ENCODE peak calls at places on chromosomes 4 and X, in seven cellular contexts. J is coronary artery; O is colonic mucosa; Z is CD8-positive, alpha-beta T cell; W is HepG2; R is choroid plexus epithelial cell; L is cardiac muscle cell. D is an unnamed sample.

GRCh38 chr4:117385531-117385930 is 300.2 kb upstream of the TRAM1L1 start:
- DNase-seq in J (no peak), O (no peak), Z (no peak), W (no peak), R (peak), L (no peak), D (peak)

GRCh38 chrX:130615941-130616340 is 214.2 kb downstream of the RBMX2 start:
- DNase-seq in J (no peak), O (no peak), Z (no peak), W (peak), R (no peak), L (no peak), D (no peak)

GRCh38 chrX:149830192-149830873 is 48.6 kb downstream of the MAGEA9 start:
- DNase-seq in J (no peak), O (no peak), Z (no peak), W (no peak), R (peak), L (peak), D (peak)

GRCh38 chr4:182475539-182475938 is 232.3 kb downstream of the TENM3 start:
- DNase-seq in J (no peak), O (no peak), Z (no peak), W (no peak), R (no peak), L (no peak), D (peak)

GRCh38 chr4:106454581-106454980 is 86.0 kb upstream of the GIMD1 start:
- DNase-seq in J (no peak), O (no peak), Z (no peak), W (no peak), R (no peak), L (no peak), D (no peak)

GRCh38 chr4:130738233-130738632 is 1642.3 kb downstream of the C4orf33 start:
- DNase-seq in J (no peak), O (no peak), Z (no peak), W (no peak), R (no peak), L (no peak), D (no peak)

GRCh38 chrX:916235-916609 is 285.6 kb downstream of the SHOX start:
- DNase-seq in J (no peak), O (no peak), Z (no peak), W (no peak), R (peak), L (no peak), D (no peak)

GRCh38 chr4:102585329-102585728 is 84.2 kb downstream of the NFKB1 start:
- DNase-seq in J (no peak), O (no peak), Z (no peak), W (no peak), R (no peak), L (no peak), D (peak)

GRCh38 chr4:1477045-1477905 is 71.0 kb upstream of the NKX1-1 start:
- DNase-seq in J (no peak), O (no peak), Z (no peak), W (no peak), R (no peak), L (no peak), D (no peak)

GRCh38 chr4:38386654-38387188 is 277.3 kb upstream of the KLF3 start:
- DNase-seq in J (no peak), O (no peak), Z (no peak), W (no peak), R (no peak), L (no peak), D (no peak)

GRCh38 chrX:9857575-9857974 is 71.3 kb downstream of the SHROOM2 start:
- DNase-seq in J (no peak), O (no peak), Z (no peak), W (no peak), R (no peak), L (peak), D (no peak)

GRCh38 chr4:118920247-118920646 is 31.6 kb downstream of the SYNPO2 start:
- DNase-seq in J (no peak), O (no peak), Z (no peak), W (no peak), R (peak), L (peak), D (no peak)

GRCh38 chr4:27759621-27760020 is 899.0 kb downstream of the STIM2 start:
- DNase-seq in J (no peak), O (no peak), Z (no peak), W (no peak), R (peak), L (peak), D (no peak)

GRCh38 chr4:81600511-81601269 is 129.0 kb upstream of the RASGEF1B start:
- DNase-seq in J (no peak), O (no peak), Z (no peak), W (no peak), R (no peak), L (no peak), D (no peak)

GRCh38 chrX:13226214-13226613 is 93.6 kb downstream of the ATXN3L start:
- DNase-seq in J (no peak), O (no peak), Z (no peak), W (no peak), R (no peak), L (no peak), D (no peak)

GRCh38 chr4:64518600-64518999 is 109.3 kb upstream of the TECRL start:
- DNase-seq in J (no peak), O (no peak), Z (no peak), W (no peak), R (no peak), L (no peak), D (no peak)

GRCh38 chr4:43471950-43472349 is 579.4 kb downstream of the GRXCR1 start:
- DNase-seq in J (no peak), O (no peak), Z (no peak), W (peak), R (peak), L (no peak), D (no peak)

GRCh38 chr4:3291969-3292570 is 751 bp upstream of the RGS12 start:
- DNase-seq in J (peak), O (peak), Z (no peak), W (peak), R (peak), L (peak), D (peak)

GRCh38 chrX:11103006-11103405 is 8.1 kb upstream of the HCCS start:
- DNase-seq in J (no peak), O (no peak), Z (no peak), W (no peak), R (no peak), L (no peak), D (no peak)

GRCh38 chr4:188400456-188400855 is 261.2 kb downstream of the TRIML1 start:
- DNase-seq in J (no peak), O (no peak), Z (no peak), W (no peak), R (no peak), L (peak), D (peak)

GRCh38 chrX:67570839-67571238 is 27.0 kb downstream of the AR start:
- DNase-seq in J (no peak), O (no peak), Z (no peak), W (no peak), R (no peak), L (no peak), D (no peak)

GRCh38 chr4:182647901-182648300 is 269.3 kb downstream of the DCTD start:
- DNase-seq in J (no peak), O (no peak), Z (no peak), W (no peak), R (no peak), L (no peak), D (no peak)

GRCh38 chr4:53763813-53764597 is 172.7 kb upstream of the LNX1 start:
- DNase-seq in J (no peak), O (no peak), Z (no peak), W (no peak), R (peak), L (peak), D (peak)

GRCh38 chr4:64584981-64585557 is 175.8 kb upstream of the TECRL start:
- DNase-seq in J (no peak), O (no peak), Z (no peak), W (peak), R (peak), L (peak), D (peak)

GRCh38 chrX:153381684-153382532 is 19.2 kb downstream of the PNMA6E start:
- DNase-seq in J (peak), O (no peak), Z (no peak), W (peak), R (peak), L (peak), D (no peak)

GRCh38 chr4:71635094-71635493 is 148.8 kb downstream of the GC start:
- DNase-seq in J (no peak), O (no peak), Z (no peak), W (no peak), R (no peak), L (peak), D (no peak)

GRCh38 chrX:107845625-107846024 is 20.0 kb downstream of the MID2 start:
- DNase-seq in J (no peak), O (no peak), Z (no peak), W (no peak), R (no peak), L (no peak), D (no peak)

GRCh38 chr4:182521006-182521405 is 277.8 kb downstream of the TENM3 start:
- DNase-seq in J (no peak), O (no peak), Z (no peak), W (no peak), R (no peak), L (no peak), D (no peak)

GRCh38 chr4:56757821-56758400 is 63.6 kb downstream of the SPINK2 start:
- DNase-seq in J (peak), O (peak), Z (peak), W (peak), R (peak), L (peak), D (peak)

GRCh38 chrX:2696698-2697215 is 5.7 kb downstream of the CD99 start:
- DNase-seq in J (no peak), O (no peak), Z (no peak), W (no peak), R (peak), L (peak), D (peak)

GRCh38 chr4:185845966-185846365 is 34.0 kb upstream of the SORBS2 start:
- DNase-seq in J (no peak), O (no peak), Z (no peak), W (no peak), R (no peak), L (no peak), D (no peak)

GRCh38 chr4:185849543-185850185 is 37.7 kb upstream of the SORBS2 start:
- DNase-seq in J (no peak), O (no peak), Z (no peak), W (no peak), R (no peak), L (peak), D (no peak)

GRCh38 chr4:185847352-185848078 is 35.5 kb upstream of the SORBS2 start:
- DNase-seq in J (no peak), O (peak), Z (no peak), W (peak), R (peak), L (peak), D (peak)

GRCh38 chr4:185841451-185841850 is 29.5 kb upstream of the SORBS2 start:
- DNase-seq in J (no peak), O (no peak), Z (no peak), W (no peak), R (no peak), L (no peak), D (no peak)

DNA sequence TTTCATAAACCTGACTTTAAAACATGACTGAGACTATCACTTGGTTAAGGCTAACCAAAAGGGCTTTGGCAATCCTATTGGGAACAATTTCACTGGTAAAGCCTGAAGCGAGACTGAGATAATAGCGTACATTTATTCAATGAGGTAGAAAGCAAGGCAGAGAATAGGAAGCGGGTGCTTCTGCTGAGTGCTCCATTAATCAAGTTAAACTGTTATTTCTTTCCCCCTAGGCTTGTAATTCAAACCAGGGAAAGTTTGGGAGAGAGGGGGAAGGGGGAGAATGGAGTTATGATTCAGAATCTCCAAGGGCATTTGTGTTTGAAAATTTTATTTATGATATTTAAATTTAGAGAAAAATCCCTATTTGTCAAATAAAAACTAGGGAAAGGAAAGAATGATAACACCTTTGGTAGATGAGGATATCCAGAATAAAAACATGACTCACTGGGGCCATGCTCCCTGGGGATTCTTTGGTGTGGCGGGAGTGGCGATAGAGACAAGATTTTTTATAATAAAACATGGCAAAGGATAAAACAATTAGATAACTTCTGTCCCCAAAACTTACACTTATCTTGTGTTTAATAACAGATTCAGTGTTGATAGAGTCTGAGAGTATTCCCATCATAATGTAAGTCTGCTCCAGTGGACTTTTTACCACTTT is 34.7 kb upstream of the SORBS2 start:
- DNase-seq in J (no peak), O (no peak), Z (no peak), W (no peak), R (no peak), L (no peak), D (peak)
- H3K4me3 ChIP-seq in J (peak), O (no peak), Z (no peak), W (no peak), R (no peak), L (no peak), D (no peak)

DNA sequence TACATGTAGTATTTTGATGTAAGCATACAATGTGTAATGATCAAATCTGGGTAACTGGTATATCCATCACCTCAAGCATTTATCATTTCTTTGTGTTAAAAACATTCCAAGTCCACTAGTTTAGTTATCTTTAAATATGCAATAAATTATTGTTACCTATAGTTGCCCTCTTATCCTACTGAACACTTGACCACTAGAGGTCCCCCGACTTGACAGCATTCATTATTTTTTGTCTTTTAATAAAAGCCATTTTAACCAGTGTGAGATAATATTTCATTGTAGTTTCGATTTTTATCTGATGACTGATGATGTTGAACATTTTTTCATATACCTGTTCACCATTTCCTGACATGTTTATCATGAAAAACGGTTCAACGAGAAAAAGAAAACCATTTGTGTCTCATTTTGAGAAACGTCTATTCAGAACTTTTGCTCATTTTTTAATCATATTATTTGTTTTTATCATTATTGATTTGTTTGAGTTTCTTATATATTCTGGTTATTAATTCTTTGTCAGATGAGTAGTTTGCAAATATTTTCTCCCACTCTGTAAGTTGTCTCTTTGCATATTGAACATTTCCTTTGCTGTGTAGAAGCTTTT is 199.0 kb upstream of the CXXC4 start:
- DNase-seq in J (no peak), O (no peak), Z (no peak), W (peak), R (peak), L (peak), D (peak)
- TF ChIP-seq CTCF in J (no peak), O (no peak), Z (no peak), W (no peak), R (no peak), L (peak), D (peak)

GRCh38 chrX:151515233-151515632 is 48.2 kb upstream of the PASD1 start:
- DNase-seq in J (no peak), O (no peak), Z (no peak), W (no peak), R (no peak), L (no peak), D (no peak)

GRCh38 chrX:151510203-151510602 is 53.3 kb upstream of the PASD1 start:
- DNase-seq in J (no peak), O (no peak), Z (no peak), W (no peak), R (no peak), L (no peak), D (no peak)

GRCh38 chrX:151516538-151517187 is 46.8 kb upstream of the PASD1 start:
- DNase-seq in J (no peak), O (no peak), Z (no peak), W (no peak), R (no peak), L (no peak), D (no peak)

GRCh38 chrX:151517421-151517820 is 46.1 kb upstream of the PASD1 start:
- DNase-seq in J (no peak), O (no peak), Z (no peak), W (no peak), R (no peak), L (no peak), D (no peak)

GRCh38 chrX:151513472-151513871 is 50.0 kb upstream of the PASD1 start:
- DNase-seq in J (no peak), O (no peak), Z (no peak), W (no peak), R (no peak), L (no peak), D (no peak)
- H3K4me3 ChIP-seq in J (no peak), O (no peak), Z (no peak), W (no peak), R (no peak), L (no peak), D (no peak)

DNA sequence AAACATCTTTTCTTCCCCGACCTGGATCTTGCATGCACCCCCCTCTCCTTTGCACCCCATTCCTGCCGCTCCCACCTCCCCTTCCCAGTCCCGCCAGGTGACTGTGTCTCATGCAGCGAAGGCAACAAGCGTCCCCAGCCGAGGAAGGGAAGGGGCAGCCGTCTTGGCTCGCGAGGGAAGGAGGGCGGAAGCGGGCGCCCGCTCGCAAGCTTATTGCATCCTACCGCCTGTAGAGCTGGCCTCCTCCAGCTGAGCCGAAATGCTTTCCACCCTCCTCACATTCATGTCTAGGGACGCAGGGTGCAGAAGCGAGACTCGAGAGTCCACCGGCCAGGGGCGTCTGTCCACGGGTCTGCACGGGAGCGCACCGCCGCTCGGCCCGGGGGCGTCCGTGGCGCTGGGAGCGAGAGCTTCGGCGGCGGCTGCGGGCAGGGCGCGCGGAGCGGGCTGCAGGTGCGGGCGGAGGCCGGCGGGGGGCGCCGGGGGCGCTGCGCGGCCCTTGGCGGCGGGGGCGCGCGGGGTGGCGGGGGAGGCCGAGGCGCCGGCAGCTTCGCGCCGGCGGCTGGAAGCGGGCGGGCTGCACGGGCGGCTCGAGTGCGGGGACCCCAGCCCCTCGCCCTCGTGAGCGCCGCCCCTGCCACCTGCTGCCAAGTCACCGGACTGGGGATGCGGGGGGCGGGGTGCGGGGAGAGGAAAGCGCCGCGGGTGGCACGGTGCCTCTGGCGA is at the start of gene KCNIP4:
- DNase-seq in J (no peak), O (no peak), Z (no peak), W (no peak), R (peak), L (peak), D (peak)
- TF ChIP-seq CTCF in J (no peak), O (no peak), Z (no peak), W (no peak), R (no peak), L (no peak), D (no peak)

DNA sequence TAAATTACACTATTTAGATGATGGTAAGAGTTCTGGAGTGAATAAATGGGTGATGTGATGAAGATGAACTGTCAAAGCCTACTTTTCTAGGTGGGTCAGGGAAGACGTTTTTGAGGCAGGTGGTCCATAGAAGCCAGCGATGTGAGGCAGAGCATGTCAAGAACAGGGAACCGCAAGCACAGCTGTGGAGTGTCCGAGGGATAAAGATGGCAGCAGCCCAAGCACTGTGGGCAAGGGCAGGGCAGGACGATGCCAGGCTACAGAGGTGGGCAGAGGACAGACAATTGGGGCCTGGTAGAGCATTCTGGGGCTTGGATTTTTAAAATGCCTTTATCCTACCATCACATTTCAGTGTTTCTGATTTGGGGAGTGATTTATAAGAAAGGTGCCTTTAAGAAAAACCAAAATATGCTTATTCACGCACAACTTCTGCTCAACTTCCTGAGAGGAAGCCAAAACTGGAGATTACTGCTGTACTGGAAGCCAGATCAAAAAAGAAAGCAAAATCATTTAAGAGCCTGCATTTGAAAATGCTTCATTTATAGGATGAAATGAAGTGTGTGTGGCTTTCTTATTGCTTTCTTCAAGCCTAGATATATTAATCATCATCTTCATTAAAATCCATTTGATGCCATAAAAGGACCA is 119.0 kb upstream of the WDR17 start:
- DNase-seq in J (no peak), O (no peak), Z (no peak), W (no peak), R (no peak), L (peak), D (no peak)
- H3K4me3 ChIP-seq in J (peak), O (no peak), Z (no peak), W (no peak), R (no peak), L (no peak), D (no peak)

DNA sequence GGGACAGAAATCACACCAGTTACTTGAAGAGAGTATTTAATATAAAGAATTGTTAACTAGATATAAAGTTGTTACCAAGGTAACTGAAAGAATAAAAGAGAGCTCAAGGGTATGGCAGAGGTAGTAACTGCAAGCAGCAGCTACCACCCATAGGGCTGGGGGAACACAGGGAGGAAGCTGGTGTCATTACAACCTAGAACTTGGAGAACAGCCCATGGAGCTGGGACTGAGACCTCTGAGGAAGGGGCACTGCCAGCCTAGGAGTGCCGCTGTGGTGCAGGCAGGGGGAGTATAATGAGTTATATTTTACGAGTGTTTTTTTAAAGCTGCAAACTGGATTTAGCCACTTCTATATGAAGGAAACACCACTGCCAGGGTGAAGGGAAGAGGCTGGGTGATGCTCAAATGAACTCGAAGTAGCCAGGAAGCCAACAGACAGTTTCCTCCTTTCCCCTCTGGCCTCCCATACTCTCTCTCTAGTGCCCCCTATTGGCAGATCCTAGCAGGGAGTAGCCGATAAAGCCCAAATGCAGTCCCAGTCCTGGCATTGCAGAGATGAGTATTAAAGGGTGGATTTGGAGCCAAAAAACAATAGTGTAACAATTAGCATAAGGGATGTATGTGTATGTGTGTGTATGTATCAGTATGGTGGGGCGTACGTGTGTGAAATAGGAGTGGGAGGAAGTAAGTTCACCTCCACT is 213.7 kb upstream of the LDB2 start:
- DNase-seq in J (no peak), O (no peak), Z (no peak), W (peak), R (peak), L (peak), D (peak)
- TF ChIP-seq CTCF in J (no peak), O (no peak), Z (no peak), W (peak), R (peak), L (peak), D (peak)

D was measured in epithelial cell of esophagus.